ENCODE peak calls at places on chromosome 18, in seven cellular contexts. G is psoas muscle, S is neural crest cell, C is stomach, F is mammary epithelial cell, V is HFFc6, W is body of pancreas. Y is an unnamed sample.

GRCh38 chr18:4353853-4354418 is 101.2 kb downstream of the DLGAP1 start:
- DNase-seq in V (no peak), C (no peak), S (no peak), W (no peak), F (no peak), G (no peak), Y (no peak)

GRCh38 chr18:577606-578005 is 2.6 kb upstream of the CETN1 start:
- DNase-seq in S (no peak), V (no peak), F (no peak), W (no peak), G (no peak), C (no peak), Y (no peak)

GRCh38 chr18:36099311-36099710 is 29.8 kb downstream of the SLC39A6 start:
- DNase-seq in G (no peak), S (no peak), V (no peak), F (no peak), C (no peak), W (no peak), Y (no peak)

GRCh38 chr18:8911408-8912340 is 190.8 kb upstream of the NDUFV2 start:
- DNase-seq in W (no peak), V (no peak), F (no peak), S (no peak), C (no peak), G (no peak), Y (no peak)

GRCh38 chr18:24015897-24016631 is 1.5 kb downstream of the TTC39C start:
- DNase-seq in F (no peak), S (no peak), W (no peak), V (no peak), G (no peak), C (no peak), Y (no peak)

GRCh38 chr18:9866627-9867453 is 18.9 kb upstream of the TXNDC2 start:
- DNase-seq in V (no peak), S (no peak), G (no peak), W (no peak), C (no peak), F (no peak), Y (no peak)

GRCh38 chr18:55918449-55918848 is 330.5 kb upstream of the TCF4 start:
- DNase-seq in F (no peak), G (no peak), S (no peak), W (no peak), V (peak), C (no peak), Y (no peak)

GRCh38 chr18:36352384-36352783 is 54.9 kb downstream of the FHOD3 start:
- DNase-seq in S (no peak), W (peak), V (peak), F (peak), C (no peak), G (no peak), Y (no peak)

GRCh38 chr18:36828157-36828629 is 609 bp downstream of the TPGS2 start:
- DNase-seq in S (peak), V (peak), W (peak), C (no peak), G (peak), F (peak), Y (peak)

GRCh38 chr18:62072370-62072769 is 114.5 kb downstream of the PIGN start:
- DNase-seq in V (no peak), F (no peak), W (no peak), C (no peak), S (no peak), G (no peak), Y (no peak)

GRCh38 chr18:2826581-2826980 is 20.2 kb upstream of the EMILIN2 start:
- DNase-seq in W (no peak), V (no peak), F (no peak), G (peak), C (no peak), S (no peak), Y (no peak)

GRCh38 chr18:7272268-7273049 is 41.6 kb downstream of the LRRC30 start:
- DNase-seq in C (peak), V (peak), S (peak), W (peak), G (peak), F (peak), Y (peak)

GRCh38 chr18:36348331-36348730 is 50.8 kb downstream of the FHOD3 start:
- DNase-seq in V (no peak), W (no peak), C (no peak), G (no peak), S (no peak), F (no peak), Y (no peak)

GRCh38 chr18:50918153-50918552 is 39.2 kb downstream of the ME2 start:
- DNase-seq in G (no peak), V (no peak), C (no peak), S (no peak), F (no peak), W (no peak), Y (no peak)

GRCh38 chr18:80143876-80144275 is 34.8 kb downstream of the ADNP2 start:
- DNase-seq in G (no peak), W (no peak), V (peak), C (no peak), S (no peak), F (peak), Y (no peak)

GRCh38 chr18:36187826-36188721 is 777 bp downstream of the MOCOS start:
- DNase-seq in C (peak), G (peak), V (no peak), S (no peak), W (peak), F (peak), Y (no peak)

GRCh38 chr18:55284614-55285013 is 303.4 kb downstream of the TCF4 start:
- DNase-seq in F (no peak), V (no peak), W (no peak), C (no peak), S (no peak), G (no peak), Y (no peak)

GRCh38 chr18:49898421-49898820 is 85.1 kb upstream of the ACAA2 start:
- DNase-seq in C (peak), S (peak), V (peak), W (peak), G (no peak), F (peak), Y (peak)

GRCh38 chr18:49974079-49974478 is 160.7 kb upstream of the ACAA2 start:
- DNase-seq in G (no peak), S (no peak), V (no peak), W (no peak), C (no peak), F (no peak), Y (no peak)

GRCh38 chr18:48919547-48919946 is 31.2 kb downstream of the SMAD7 start:
- DNase-seq in C (no peak), G (no peak), W (no peak), S (no peak), V (no peak), F (no peak), Y (no peak)

GRCh38 chr18:42414756-42415454 is 459.9 kb downstream of the PIK3C3 start:
- DNase-seq in G (no peak), W (no peak), S (no peak), C (no peak), F (peak), V (no peak), Y (no peak)
- TF ChIP-seq CTCF in G (no peak), W (no peak), S (no peak), C (no peak), F (no peak), V (no peak), Y (no peak)

GRCh38 chr18:44098551-44099098 is 582.1 kb upstream of the SETBP1 start:
- DNase-seq in W (no peak), C (no peak), V (no peak), G (no peak), S (no peak), F (peak), Y (no peak)
- TF ChIP-seq CTCF in W (no peak), C (peak), V (peak), G (no peak), S (peak), F (peak), Y (no peak)

DNA sequence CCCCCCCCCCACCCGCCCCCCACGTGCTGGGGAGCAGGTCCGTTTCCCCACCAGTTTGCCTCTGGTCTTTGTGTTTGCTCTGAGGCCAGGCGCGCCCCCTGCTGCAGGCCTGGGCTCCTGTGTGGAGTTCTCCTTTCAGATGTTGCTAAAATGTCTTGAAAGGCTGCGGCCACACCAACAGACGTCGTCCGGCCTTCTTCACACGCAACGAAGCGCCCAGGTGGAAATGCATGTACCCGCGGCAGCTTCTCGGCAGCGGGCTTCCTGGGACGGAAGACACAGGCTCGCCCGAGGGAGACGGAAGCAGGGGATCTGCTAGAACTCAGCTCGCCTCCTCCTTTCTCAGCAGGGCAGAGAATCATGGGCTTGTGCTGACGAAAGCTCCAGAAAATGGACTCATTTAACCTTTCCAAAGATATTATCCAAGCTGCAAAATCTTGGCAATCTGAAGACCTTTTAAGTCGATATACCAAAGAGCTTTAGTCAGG is 125.3 kb upstream of the ZNF516 start:
- DNase-seq in W (peak), F (peak), S (peak), V (peak), C (peak), G (peak), Y (no peak)
- TF ChIP-seq CTCF in W (peak), F (peak), S (peak), V (peak), C (peak), G (peak), Y (no peak)

DNA sequence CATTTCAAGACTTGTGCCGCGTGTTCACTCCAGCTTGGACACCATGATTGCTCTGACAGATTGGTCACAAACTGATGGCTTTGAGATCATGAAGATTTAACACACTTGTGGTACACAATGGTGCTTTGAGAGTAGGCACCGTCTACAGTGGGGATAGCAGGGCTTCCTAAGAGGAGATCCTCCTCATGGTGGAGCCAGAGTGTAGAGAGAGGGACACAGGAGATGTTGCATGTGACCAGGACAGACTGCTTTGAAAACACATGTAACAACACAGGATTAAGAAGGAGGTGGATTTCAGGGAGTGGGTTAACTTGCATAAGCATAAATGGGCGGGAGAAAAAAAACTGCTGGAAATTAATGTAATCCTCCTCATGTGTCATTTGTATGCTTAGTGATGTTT is 95.7 kb upstream of the LINC00305 start:
- DNase-seq in C (no peak), V (no peak), G (no peak), S (no peak), W (no peak), F (no peak), Y (peak)
- TF ChIP-seq CTCF in C (no peak), V (no peak), G (no peak), S (no peak), W (no peak), F (no peak), Y (peak)

Y was measured in Caco-2.